ENCODE peak calls at places on chromosome 21, in seven cellular contexts. D, C, J, Y, H, V and U are unnamed samples.
A peak's percentile ranks its signal among the peaks of the same experiment; 100 is the strongest.

GRCh38 chr21:39153373-39153772 is 29.9 kb downstream of the PSMG1 start:
- DNase-seq in J (no peak), Y (no peak), C (no peak), H (no peak), V (no peak), D (no peak), U (no peak)

GRCh38 chr21:29315155-29315749 is 16.5 kb downstream of the BACH1 start:
- DNase-seq in H (no peak), C (no peak), Y (no peak), D (no peak), V (no peak), J (no peak), U (no peak)

GRCh38 chr21:28605138-28605537 is 387.5 kb downstream of the LTN1 start:
- DNase-seq in Y (no peak), D (no peak), V (no peak), H (no peak), J (peak; percentile 29), C (no peak), U (no peak)

GRCh38 chr21:30257773-30258172 is 25.0 kb downstream of the KRTAP24-1 start:
- DNase-seq in H (no peak), Y (no peak), V (no peak), D (peak; percentile 49), J (no peak), C (no peak), U (no peak)

GRCh38 chr21:45417256-45417950 is 12.4 kb downstream of the COL18A1 start:
- DNase-seq in C (no peak), J (no peak), H (no peak), Y (no peak), D (no peak), V (no peak), U (no peak)

GRCh38 chr21:41068411-41069304 is 99.3 kb upstream of the BACE2 start:
- DNase-seq in H (peak; percentile 83), C (peak; percentile 91), V (peak; percentile 75), Y (peak; percentile 50), D (peak; percentile 79), J (peak; percentile 72), U (peak; percentile 88)

GRCh38 chr21:26115899-26116298 is 54.7 kb downstream of the APP start:
- DNase-seq in Y (no peak), H (no peak), J (no peak), C (peak; percentile 64), D (no peak), V (no peak), U (no peak)

GRCh38 chr21:16074950-16075489 is 345.2 kb downstream of the USP25 start:
- DNase-seq in H (no peak), J (no peak), C (no peak), D (no peak), V (no peak), Y (no peak), U (no peak)

GRCh38 chr21:15015622-15016471 is 49.0 kb downstream of the NRIP1 start:
- DNase-seq in D (no peak), J (no peak), C (no peak), Y (no peak), V (no peak), H (no peak), U (no peak)